ENCODE peak calls at places on chromosomes 12 and 14, in four cellular contexts. One of them, this sample, is unnamed.

GRCh38 chr12:28253175-28253641 is 63.0 kb downstream of the CCDC91 start:
- DNase-seq in astrocyte of the spinal cord: peak; percentile 23
- DNase-seq in kidney: no peak
- DNase-seq in right cardiac atrium: no peak
- DNase-seq in this sample: no peak

GRCh38 chr12:119936705-119937323 is 52.2 kb upstream of the BICDL1 start:
- DNase-seq in right cardiac atrium: no peak
- DNase-seq in kidney: no peak
- DNase-seq in astrocyte of the spinal cord: no peak
- DNase-seq in this sample: no peak

GRCh38 chr12:21711376-21711775 is 53.7 kb upstream of the LDHB start:
- DNase-seq in kidney: no peak
- DNase-seq in astrocyte of the spinal cord: no peak
- DNase-seq in right cardiac atrium: no peak
- DNase-seq in this sample: no peak

GRCh38 chr12:82659343-82660207 is 27.1 kb upstream of the TMTC2 start:
- DNase-seq in right cardiac atrium: peak; percentile 33
- DNase-seq in kidney: no peak
- DNase-seq in astrocyte of the spinal cord: no peak
- DNase-seq in this sample: no peak

GRCh38 chr12:68245071-68246021 is 8.1 kb downstream of the IL22 start:
- DNase-seq in astrocyte of the spinal cord: peak; percentile 43
- DNase-seq in kidney: no peak
- DNase-seq in right cardiac atrium: peak; percentile 49
- DNase-seq in this sample: no peak

GRCh38 chr14:30223385-30223785 is 295.7 kb upstream of the PRKD1 start:
- DNase-seq in right cardiac atrium: peak; percentile 78
- DNase-seq in kidney: peak; percentile 88
- DNase-seq in astrocyte of the spinal cord: peak; percentile 94
- DNase-seq in this sample: no peak

GRCh38 chr14:32073537-32074189 is 3.4 kb upstream of the ARHGAP5 start:
- DNase-seq in astrocyte of the spinal cord: peak; percentile 89
- DNase-seq in kidney: no peak
- DNase-seq in right cardiac atrium: no peak
- DNase-seq in this sample: peak; percentile 46

GRCh38 chr14:77005559-77005958 is 22.9 kb downstream of the IRF2BPL start:
- DNase-seq in right cardiac atrium: no peak
- DNase-seq in kidney: no peak
- DNase-seq in astrocyte of the spinal cord: no peak
- DNase-seq in this sample: no peak

GRCh38 chr12:54390668-54391551 is 6.4 kb upstream of the ZNF385A start:
- DNase-seq in right cardiac atrium: peak; percentile 80
- DNase-seq in astrocyte of the spinal cord: no peak
- DNase-seq in kidney: peak; percentile 83
- DNase-seq in this sample: peak; percentile 69

GRCh38 chr14:67964391-67964812 is 144.8 kb downstream of the RAD51B start:
- DNase-seq in right cardiac atrium: no peak
- DNase-seq in astrocyte of the spinal cord: no peak
- DNase-seq in kidney: no peak
- DNase-seq in this sample: no peak
- H3K4me3 ChIP-seq in right cardiac atrium: peak overlapping the region; percentile 42
- H3K4me3 ChIP-seq in astrocyte of the spinal cord: no peak overlapping the region
- H3K4me3 ChIP-seq in kidney: no peak overlapping the region
- H3K4me3 ChIP-seq in this sample: no peak overlapping the region

GRCh38 chr14:105313381-105314286 is 914 bp upstream of the PACS2 start:
- DNase-seq in right cardiac atrium: peak; percentile 85
- DNase-seq in kidney: no peak
- DNase-seq in astrocyte of the spinal cord: no peak
- DNase-seq in this sample: no peak

GRCh38 chr14:105315941-105316562 is 1.5 kb downstream of the PACS2 start:
- DNase-seq in kidney: peak; percentile 78
- DNase-seq in astrocyte of the spinal cord: no peak
- DNase-seq in right cardiac atrium: peak; percentile 60
- DNase-seq in this sample: no peak

GRCh38 chr14:105315211-105315721 is 718 bp downstream of the PACS2 start:
- DNase-seq in right cardiac atrium: peak; percentile 74
- DNase-seq in astrocyte of the spinal cord: no peak
- DNase-seq in kidney: peak; percentile 86
- DNase-seq in this sample: peak; percentile 69

GRCh38 chr14:105312973-105313372 is 1.6 kb upstream of the PACS2 start:
- DNase-seq in right cardiac atrium: peak; percentile 59
- DNase-seq in astrocyte of the spinal cord: no peak
- DNase-seq in kidney: peak; percentile 73
- DNase-seq in this sample: no peak

GRCh38 chr14:105314287-105315185 is at the start of gene PACS2:
- DNase-seq in astrocyte of the spinal cord: peak; percentile 69
- DNase-seq in kidney: peak; percentile 91
- DNase-seq in right cardiac atrium: peak; percentile 93
- DNase-seq in this sample: peak; percentile 84
- H3K4me3 ChIP-seq in astrocyte of the spinal cord: peak within 1 kb of the TSS; percentile 60
- H3K4me3 ChIP-seq in kidney: peak within 1 kb of the TSS; percentile 72
- H3K4me3 ChIP-seq in right cardiac atrium: peak within 1 kb of the TSS; percentile 95
- H3K4me3 ChIP-seq in this sample: peak within 1 kb of the TSS; percentile 55

DNA sequence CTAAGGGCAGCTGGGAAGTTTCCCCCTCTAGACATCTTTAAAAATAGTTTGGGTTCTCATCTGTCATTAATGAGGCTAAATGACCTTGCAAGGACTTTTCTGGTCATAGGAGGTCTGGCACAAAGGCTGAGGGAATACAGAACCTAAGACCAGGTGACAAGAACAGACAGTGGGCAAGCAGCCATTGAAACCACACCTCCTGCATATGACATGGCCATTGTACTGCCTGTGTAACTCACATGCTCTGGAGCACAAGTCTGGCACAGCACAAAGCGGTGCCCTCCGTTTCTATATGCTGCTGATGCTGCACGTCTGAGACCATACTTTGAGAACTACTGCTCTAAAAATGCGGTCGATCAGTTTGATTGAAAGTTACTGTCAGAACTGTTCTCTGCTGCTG is 143.3 kb downstream of the APAF1 start:
- DNase-seq in kidney: no peak
- DNase-seq in astrocyte of the spinal cord: no peak
- DNase-seq in right cardiac atrium: no peak
- DNase-seq in this sample: no peak
- H3K4me3 ChIP-seq in kidney: no peak overlapping the region
- H3K4me3 ChIP-seq in astrocyte of the spinal cord: no peak overlapping the region
- H3K4me3 ChIP-seq in right cardiac atrium: no peak overlapping the region
- H3K4me3 ChIP-seq in this sample: no peak overlapping the region

DNA sequence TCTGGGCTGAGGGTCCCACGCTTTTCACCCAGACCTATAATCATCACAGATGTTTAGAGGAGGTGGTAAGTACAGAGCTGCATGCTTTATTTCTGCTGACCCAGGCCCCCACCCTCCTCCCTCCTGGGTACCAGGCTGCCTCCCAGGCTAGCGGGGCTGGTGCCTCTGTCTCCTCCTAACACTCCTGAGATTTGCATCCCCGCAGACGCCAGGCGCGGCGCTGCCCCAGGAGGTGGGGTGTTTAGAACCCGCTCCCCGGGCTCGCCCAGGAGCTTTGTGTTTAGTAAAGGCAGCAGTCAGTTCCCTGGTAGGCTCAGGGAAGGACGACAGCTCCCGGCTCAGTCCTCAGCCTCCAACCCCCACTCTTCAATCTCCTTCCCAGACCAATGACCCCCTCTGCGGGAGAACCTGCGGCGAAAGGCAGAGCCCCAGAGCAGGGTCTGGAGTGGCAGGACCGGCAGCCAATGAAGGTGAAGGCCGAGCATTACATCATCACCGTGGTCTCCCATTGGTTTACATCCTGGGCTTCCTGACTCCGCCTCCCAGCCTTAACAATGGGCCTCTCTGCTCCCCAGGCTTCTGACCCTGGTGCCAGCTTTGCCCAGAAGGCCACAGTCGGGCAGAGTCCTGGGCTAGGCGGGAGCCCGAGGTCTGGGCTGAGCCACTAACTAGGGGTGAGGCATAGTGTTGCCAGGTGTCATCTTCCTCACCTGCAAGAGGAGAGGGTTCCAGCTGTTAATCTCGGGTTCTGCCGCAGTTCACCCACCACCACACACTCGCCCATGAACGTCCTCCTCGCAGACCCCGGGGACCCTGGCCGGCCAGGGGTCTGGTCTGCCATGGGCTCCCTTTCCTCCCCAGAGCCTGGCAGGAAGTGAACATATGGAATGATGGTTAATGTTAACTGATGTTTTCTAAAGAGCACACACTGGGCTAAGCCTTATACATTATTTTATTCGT is 57.5 kb downstream of the CALM1 start:
- DNase-seq in astrocyte of the spinal cord: peak; percentile 83
- DNase-seq in right cardiac atrium: peak; percentile 94
- DNase-seq in kidney: peak; percentile 79
- DNase-seq in this sample: no peak
- H3K4me3 ChIP-seq in astrocyte of the spinal cord: peak overlapping the region; percentile 35
- H3K4me3 ChIP-seq in right cardiac atrium: peak overlapping the region; percentile 13
- H3K4me3 ChIP-seq in kidney: no peak overlapping the region
- H3K4me3 ChIP-seq in this sample: no peak overlapping the region

DNA sequence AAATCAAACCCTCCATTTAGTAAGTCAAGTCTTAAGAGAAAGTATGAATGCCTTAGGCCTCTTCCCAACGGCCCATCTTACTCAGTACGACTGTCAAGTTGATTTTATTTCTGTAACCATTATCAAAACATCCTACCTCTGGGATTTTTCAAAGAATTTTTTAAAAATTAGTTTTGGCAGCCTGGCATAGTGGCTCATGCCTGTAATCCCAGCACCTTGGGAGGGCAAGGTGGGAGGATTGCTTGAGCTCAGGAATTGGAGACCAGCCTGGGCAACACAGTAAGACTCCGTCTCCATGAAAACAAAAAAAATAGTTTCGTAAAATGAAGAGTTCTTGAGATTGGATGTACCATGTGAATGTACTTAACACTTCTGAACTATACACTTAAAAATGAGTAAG is 4.1 kb downstream of the FGD6 start:
- DNase-seq in right cardiac atrium: no peak
- DNase-seq in kidney: no peak
- DNase-seq in astrocyte of the spinal cord: no peak
- DNase-seq in this sample: no peak
- H3K4me3 ChIP-seq in right cardiac atrium: no peak overlapping the region
- H3K4me3 ChIP-seq in kidney: no peak overlapping the region
- H3K4me3 ChIP-seq in astrocyte of the spinal cord: no peak overlapping the region
- H3K4me3 ChIP-seq in this sample: no peak overlapping the region